ENCODE peak calls at places on chromosomes 6 and 20, in seven cellular contexts. One of them, this sample, is unnamed.

GRCh38 chr6:26175428-26176181 is 88.4 kb downstream of the HFE start:
- DNase-seq in D341Med: peak; percentile 54
- DNase-seq in H7: peak; percentile 69
- DNase-seq in activated naive CD4-positive, alpha-beta T cell: no peak
- DNase-seq in SJSA1: no peak
- DNase-seq in bronchial epithelial cell: peak; percentile 70
- DNase-seq in DMS153: no peak
- DNase-seq in this sample: no peak

GRCh38 chr6:149154137-149154900 is 163.2 kb upstream of the TAB2 start:
- DNase-seq in DMS153: no peak
- DNase-seq in bronchial epithelial cell: no peak
- DNase-seq in H7: no peak
- DNase-seq in D341Med: no peak
- DNase-seq in activated naive CD4-positive, alpha-beta T cell: no peak
- DNase-seq in SJSA1: no peak
- DNase-seq in this sample: no peak

GRCh38 chr20:16898433-16898832 is 150.3 kb downstream of the OTOR start:
- DNase-seq in DMS153: no peak
- DNase-seq in SJSA1: no peak
- DNase-seq in D341Med: no peak
- DNase-seq in bronchial epithelial cell: no peak
- DNase-seq in H7: no peak
- DNase-seq in activated naive CD4-positive, alpha-beta T cell: no peak
- DNase-seq in this sample: no peak

GRCh38 chr6:149719531-149719930 is 1.6 kb upstream of the LATS1 start:
- DNase-seq in D341Med: no peak
- DNase-seq in SJSA1: no peak
- DNase-seq in activated naive CD4-positive, alpha-beta T cell: no peak
- DNase-seq in H7: no peak
- DNase-seq in bronchial epithelial cell: no peak
- DNase-seq in DMS153: no peak
- DNase-seq in this sample: no peak

GRCh38 chr6:52024451-52025068 is 62.9 kb downstream of the PKHD1 start:
- DNase-seq in activated naive CD4-positive, alpha-beta T cell: no peak
- DNase-seq in SJSA1: no peak
- DNase-seq in H7: no peak
- DNase-seq in bronchial epithelial cell: no peak
- DNase-seq in D341Med: no peak
- DNase-seq in DMS153: no peak
- DNase-seq in this sample: no peak

GRCh38 chr6:290111-290932 is 2.0 kb upstream of the DUSP22 start:
- DNase-seq in bronchial epithelial cell: no peak
- DNase-seq in activated naive CD4-positive, alpha-beta T cell: no peak
- DNase-seq in DMS153: no peak
- DNase-seq in SJSA1: no peak
- DNase-seq in H7: no peak
- DNase-seq in D341Med: no peak
- DNase-seq in this sample: no peak

GRCh38 chr20:47989957-47990356 is 204.7 kb upstream of the SULF2 start:
- DNase-seq in D341Med: no peak
- DNase-seq in DMS153: peak; percentile 52
- DNase-seq in H7: no peak
- DNase-seq in bronchial epithelial cell: peak; percentile 30
- DNase-seq in SJSA1: no peak
- DNase-seq in activated naive CD4-positive, alpha-beta T cell: no peak
- DNase-seq in this sample: no peak

GRCh38 chr6:41072836-41073202 is at the start of gene NFYA:
- DNase-seq in H7: peak; percentile 97
- DNase-seq in DMS153: peak; percentile 100
- DNase-seq in D341Med: peak; percentile 93
- DNase-seq in SJSA1: peak; percentile 100
- DNase-seq in bronchial epithelial cell: no peak
- DNase-seq in activated naive CD4-positive, alpha-beta T cell: peak; percentile 100
- DNase-seq in this sample: peak; percentile 83

GRCh38 chr6:124956018-124956417 is 6.2 kb upstream of the RNF217 start:
- DNase-seq in DMS153: no peak
- DNase-seq in bronchial epithelial cell: peak; percentile 82
- DNase-seq in SJSA1: no peak
- DNase-seq in activated naive CD4-positive, alpha-beta T cell: no peak
- DNase-seq in D341Med: no peak
- DNase-seq in H7: no peak
- DNase-seq in this sample: no peak

GRCh38 chr20:52889225-52889624 is 82.9 kb upstream of the TSHZ2 start:
- DNase-seq in H7: no peak
- DNase-seq in bronchial epithelial cell: peak; percentile 89
- DNase-seq in activated naive CD4-positive, alpha-beta T cell: no peak
- DNase-seq in D341Med: no peak
- DNase-seq in SJSA1: no peak
- DNase-seq in DMS153: no peak
- DNase-seq in this sample: no peak

GRCh38 chr6:107641500-107641931 is 151.6 kb downstream of the SOBP start:
- DNase-seq in bronchial epithelial cell: peak; percentile 53
- DNase-seq in DMS153: no peak
- DNase-seq in SJSA1: no peak
- DNase-seq in D341Med: no peak
- DNase-seq in H7: no peak
- DNase-seq in activated naive CD4-positive, alpha-beta T cell: no peak
- DNase-seq in this sample: no peak

GRCh38 chr6:114576330-114576729 is 233.5 kb upstream of the HS3ST5 start:
- DNase-seq in SJSA1: no peak
- DNase-seq in H7: no peak
- DNase-seq in activated naive CD4-positive, alpha-beta T cell: no peak
- DNase-seq in DMS153: no peak
- DNase-seq in D341Med: no peak
- DNase-seq in bronchial epithelial cell: no peak
- DNase-seq in this sample: no peak

GRCh38 chr6:157226761-157227160 is 96.6 kb downstream of the TMEM242 start:
- DNase-seq in SJSA1: no peak
- DNase-seq in H7: peak; percentile 66
- DNase-seq in activated naive CD4-positive, alpha-beta T cell: no peak
- DNase-seq in bronchial epithelial cell: no peak
- DNase-seq in D341Med: no peak
- DNase-seq in DMS153: no peak
- DNase-seq in this sample: no peak

GRCh38 chr20:35560541-35560940 is 18.7 kb downstream of the ERGIC3 start:
- DNase-seq in D341Med: peak; percentile 27
- DNase-seq in SJSA1: no peak
- DNase-seq in bronchial epithelial cell: no peak
- DNase-seq in H7: peak; percentile 32
- DNase-seq in DMS153: no peak
- DNase-seq in activated naive CD4-positive, alpha-beta T cell: no peak
- DNase-seq in this sample: no peak